ENCODE peak calls at places on chromosome 18, in six cellular contexts. One of them, this sample, is unnamed.
A peak's percentile ranks its signal among the peaks of the same experiment; 100 is the strongest.

GRCh38 chr18:3194947-3195612 is 24.7 kb downstream of the MYOM1 start:
- DNase-seq in stimulated activated naive CD8-positive, alpha-beta T cell treated with anti-CD3 and anti-CD28 coated beads, Interleukin-15, amount 100 ng/mL, for 72 hours: no peak
- DNase-seq in left lobe of liver: no peak
- DNase-seq in prostate gland: no peak
- DNase-seq in effector memory CD8-positive, alpha-beta T cell: no peak
- DNase-seq in left colon: no peak
- DNase-seq in this sample: no peak

GRCh38 chr18:58004317-58004716 is 39.7 kb upstream of the NEDD4L start:
- DNase-seq in stimulated activated naive CD8-positive, alpha-beta T cell treated with anti-CD3 and anti-CD28 coated beads, Interleukin-15, amount 100 ng/mL, for 72 hours: no peak
- DNase-seq in left lobe of liver: no peak
- DNase-seq in prostate gland: no peak
- DNase-seq in effector memory CD8-positive, alpha-beta T cell: no peak
- DNase-seq in left colon: no peak
- DNase-seq in this sample: no peak

GRCh38 chr18:24544141-24544498 is 83.7 kb downstream of the HRH4 start:
- DNase-seq in stimulated activated naive CD8-positive, alpha-beta T cell treated with anti-CD3 and anti-CD28 coated beads, Interleukin-15, amount 100 ng/mL, for 72 hours: no peak
- DNase-seq in left lobe of liver: no peak
- DNase-seq in prostate gland: no peak
- DNase-seq in effector memory CD8-positive, alpha-beta T cell: no peak
- DNase-seq in left colon: no peak
- DNase-seq in this sample: no peak

GRCh38 chr18:32478818-32479217 is 8.1 kb upstream of the GAREM1 start:
- DNase-seq in stimulated activated naive CD8-positive, alpha-beta T cell treated with anti-CD3 and anti-CD28 coated beads, Interleukin-15, amount 100 ng/mL, for 72 hours: no peak
- DNase-seq in left lobe of liver: no peak
- DNase-seq in prostate gland: no peak
- DNase-seq in effector memory CD8-positive, alpha-beta T cell: no peak
- DNase-seq in left colon: no peak
- DNase-seq in this sample: no peak

GRCh38 chr18:26992920-26993319 is 127.4 kb upstream of the AQP4 start:
- DNase-seq in stimulated activated naive CD8-positive, alpha-beta T cell treated with anti-CD3 and anti-CD28 coated beads, Interleukin-15, amount 100 ng/mL, for 72 hours: no peak
- DNase-seq in left lobe of liver: no peak
- DNase-seq in prostate gland: no peak
- DNase-seq in effector memory CD8-positive, alpha-beta T cell: no peak
- DNase-seq in left colon: no peak
- DNase-seq in this sample: no peak

GRCh38 chr18:47730795-47731194 is 199.7 kb downstream of the SMAD2 start:
- DNase-seq in stimulated activated naive CD8-positive, alpha-beta T cell treated with anti-CD3 and anti-CD28 coated beads, Interleukin-15, amount 100 ng/mL, for 72 hours: no peak
- DNase-seq in left lobe of liver: no peak
- DNase-seq in prostate gland: no peak
- DNase-seq in effector memory CD8-positive, alpha-beta T cell: no peak
- DNase-seq in left colon: no peak
- DNase-seq in this sample: no peak

GRCh38 chr18:31943895-31944816 is 1.2 kb upstream of the TRAPPC8 start:
- DNase-seq in stimulated activated naive CD8-positive, alpha-beta T cell treated with anti-CD3 and anti-CD28 coated beads, Interleukin-15, amount 100 ng/mL, for 72 hours: no peak
- DNase-seq in left lobe of liver: no peak
- DNase-seq in prostate gland: no peak
- DNase-seq in effector memory CD8-positive, alpha-beta T cell: no peak
- DNase-seq in left colon: no peak
- DNase-seq in this sample: peak; percentile 4

GRCh38 chr18:50203801-50204604 is 9.1 kb upstream of the MYO5B start:
- DNase-seq in stimulated activated naive CD8-positive, alpha-beta T cell treated with anti-CD3 and anti-CD28 coated beads, Interleukin-15, amount 100 ng/mL, for 72 hours: no peak
- DNase-seq in left lobe of liver: peak; percentile 54
- DNase-seq in prostate gland: peak; percentile 55
- DNase-seq in effector memory CD8-positive, alpha-beta T cell: no peak
- DNase-seq in left colon: peak; percentile 42
- DNase-seq in this sample: no peak

GRCh38 chr18:54215069-54215468 is 9.4 kb downstream of the MBD2 start:
- DNase-seq in stimulated activated naive CD8-positive, alpha-beta T cell treated with anti-CD3 and anti-CD28 coated beads, Interleukin-15, amount 100 ng/mL, for 72 hours: no peak
- DNase-seq in left lobe of liver: no peak
- DNase-seq in prostate gland: no peak
- DNase-seq in effector memory CD8-positive, alpha-beta T cell: no peak
- DNase-seq in left colon: no peak
- DNase-seq in this sample: no peak

GRCh38 chr18:2569338-2570207 is 1.7 kb downstream of the METTL4 start:
- DNase-seq in stimulated activated naive CD8-positive, alpha-beta T cell treated with anti-CD3 and anti-CD28 coated beads, Interleukin-15, amount 100 ng/mL, for 72 hours: no peak
- DNase-seq in left lobe of liver: no peak
- DNase-seq in prostate gland: no peak
- DNase-seq in effector memory CD8-positive, alpha-beta T cell: no peak
- DNase-seq in left colon: no peak
- DNase-seq in this sample: no peak